ENCODE peak calls at places on chromosomes 2 and 18, in nine cellular contexts. One of them, this sample, is unnamed.

GRCh38 chr2:55247025-55247424 is 14.5 kb downstream of the RPS27A start:
- DNase-seq in ACHN: no peak
- DNase-seq in hepatocyte: peak
- DNase-seq in DMS79: peak
- DNase-seq in fibroblast of the aortic adventitia: no peak
- DNase-seq in H7: no peak
- DNase-seq in AG08395: no peak
- DNase-seq in NCI-H510A treated with DMSO at 0.1 percent for 48 hours: no peak
- DNase-seq in SJSA1: no peak
- DNase-seq in this sample: no peak

GRCh38 chr18:33212363-33212762 is 228.2 kb downstream of the CCDC178 start:
- DNase-seq in ACHN: no peak
- DNase-seq in hepatocyte: no peak
- DNase-seq in DMS79: no peak
- DNase-seq in fibroblast of the aortic adventitia: no peak
- DNase-seq in H7: no peak
- DNase-seq in AG08395: no peak
- DNase-seq in NCI-H510A treated with DMSO at 0.1 percent for 48 hours: peak
- DNase-seq in SJSA1: no peak
- DNase-seq in this sample: no peak

GRCh38 chr18:31723998-31724711 is 36.5 kb downstream of the SLC25A52 start:
- DNase-seq in ACHN: peak
- DNase-seq in hepatocyte: no peak
- DNase-seq in DMS79: no peak
- DNase-seq in fibroblast of the aortic adventitia: peak
- DNase-seq in H7: peak
- DNase-seq in AG08395: peak
- DNase-seq in NCI-H510A treated with DMSO at 0.1 percent for 48 hours: peak
- DNase-seq in SJSA1: no peak
- DNase-seq in this sample: peak

GRCh38 chr2:132276571-132276981 is 114.8 kb upstream of the ANKRD30BL start:
- DNase-seq in ACHN: no peak
- DNase-seq in hepatocyte: no peak
- DNase-seq in DMS79: no peak
- DNase-seq in fibroblast of the aortic adventitia: no peak
- DNase-seq in H7: no peak
- DNase-seq in AG08395: no peak
- DNase-seq in NCI-H510A treated with DMSO at 0.1 percent for 48 hours: no peak
- DNase-seq in SJSA1: no peak
- DNase-seq in this sample: peak

GRCh38 chr18:21741511-21742322 is 1.1 kb downstream of the MIB1 start:
- DNase-seq in ACHN: peak
- DNase-seq in hepatocyte: peak
- DNase-seq in DMS79: peak
- DNase-seq in fibroblast of the aortic adventitia: peak
- DNase-seq in H7: no peak
- DNase-seq in AG08395: peak
- DNase-seq in NCI-H510A treated with DMSO at 0.1 percent for 48 hours: peak
- DNase-seq in SJSA1: peak
- DNase-seq in this sample: no peak

GRCh38 chr2:109633284-109633961 is 19.3 kb downstream of the SOWAHC start:
- DNase-seq in ACHN: no peak
- DNase-seq in hepatocyte: no peak
- DNase-seq in DMS79: no peak
- DNase-seq in fibroblast of the aortic adventitia: no peak
- DNase-seq in H7: no peak
- DNase-seq in AG08395: no peak
- DNase-seq in NCI-H510A treated with DMSO at 0.1 percent for 48 hours: no peak
- DNase-seq in SJSA1: no peak
- DNase-seq in this sample: no peak

GRCh38 chr2:222293660-222294630 is 4.9 kb downstream of the PAX3 start:
- DNase-seq in ACHN: no peak
- DNase-seq in hepatocyte: no peak
- DNase-seq in DMS79: no peak
- DNase-seq in fibroblast of the aortic adventitia: no peak
- DNase-seq in H7: peak
- DNase-seq in AG08395: no peak
- DNase-seq in NCI-H510A treated with DMSO at 0.1 percent for 48 hours: no peak
- DNase-seq in SJSA1: no peak
- DNase-seq in this sample: no peak

GRCh38 chr2:108855194-108855593 is 68.6 kb downstream of the CCDC138 start:
- DNase-seq in ACHN: peak
- DNase-seq in hepatocyte: peak
- DNase-seq in DMS79: peak
- DNase-seq in fibroblast of the aortic adventitia: peak
- DNase-seq in H7: no peak
- DNase-seq in AG08395: no peak
- DNase-seq in NCI-H510A treated with DMSO at 0.1 percent for 48 hours: peak
- DNase-seq in SJSA1: no peak
- DNase-seq in this sample: no peak

GRCh38 chr2:113277474-113278072 is 1.1 kb downstream of the PAX8 start:
- DNase-seq in ACHN: no peak
- DNase-seq in hepatocyte: no peak
- DNase-seq in DMS79: no peak
- DNase-seq in fibroblast of the aortic adventitia: no peak
- DNase-seq in H7: peak
- DNase-seq in AG08395: no peak
- DNase-seq in NCI-H510A treated with DMSO at 0.1 percent for 48 hours: no peak
- DNase-seq in SJSA1: no peak
- DNase-seq in this sample: no peak

GRCh38 chr2:99841749-99842148 is 300.6 kb downstream of the AFF3 start:
- DNase-seq in ACHN: no peak
- DNase-seq in hepatocyte: no peak
- DNase-seq in DMS79: no peak
- DNase-seq in fibroblast of the aortic adventitia: peak
- DNase-seq in H7: no peak
- DNase-seq in AG08395: peak
- DNase-seq in NCI-H510A treated with DMSO at 0.1 percent for 48 hours: no peak
- DNase-seq in SJSA1: no peak
- DNase-seq in this sample: no peak

GRCh38 chr2:124145982-124146381 is 120.9 kb downstream of the CNTNAP5 start:
- DNase-seq in ACHN: no peak
- DNase-seq in hepatocyte: no peak
- DNase-seq in DMS79: no peak
- DNase-seq in fibroblast of the aortic adventitia: no peak
- DNase-seq in H7: no peak
- DNase-seq in AG08395: no peak
- DNase-seq in NCI-H510A treated with DMSO at 0.1 percent for 48 hours: peak
- DNase-seq in SJSA1: no peak
- DNase-seq in this sample: no peak

GRCh38 chr2:51158236-51158635 is 126.3 kb upstream of the NRXN1 start:
- DNase-seq in ACHN: no peak
- DNase-seq in hepatocyte: no peak
- DNase-seq in DMS79: peak
- DNase-seq in fibroblast of the aortic adventitia: no peak
- DNase-seq in H7: no peak
- DNase-seq in AG08395: no peak
- DNase-seq in NCI-H510A treated with DMSO at 0.1 percent for 48 hours: peak
- DNase-seq in SJSA1: no peak
- DNase-seq in this sample: no peak

GRCh38 chr2:177038772-177039484 is 173.7 kb upstream of the HNRNPA3 start:
- DNase-seq in ACHN: no peak
- DNase-seq in hepatocyte: peak
- DNase-seq in DMS79: no peak
- DNase-seq in fibroblast of the aortic adventitia: no peak
- DNase-seq in H7: no peak
- DNase-seq in AG08395: no peak
- DNase-seq in NCI-H510A treated with DMSO at 0.1 percent for 48 hours: no peak
- DNase-seq in SJSA1: peak
- DNase-seq in this sample: no peak

GRCh38 chr2:234290671-234291070 is 206.2 kb downstream of the ARL4C start:
- DNase-seq in ACHN: no peak
- DNase-seq in hepatocyte: no peak
- DNase-seq in DMS79: no peak
- DNase-seq in fibroblast of the aortic adventitia: no peak
- DNase-seq in H7: no peak
- DNase-seq in AG08395: no peak
- DNase-seq in NCI-H510A treated with DMSO at 0.1 percent for 48 hours: no peak
- DNase-seq in SJSA1: no peak
- DNase-seq in this sample: peak

GRCh38 chr2:201785135-201785534 is 4.4 kb upstream of the ALS2 start:
- DNase-seq in ACHN: no peak
- DNase-seq in hepatocyte: no peak
- DNase-seq in DMS79: no peak
- DNase-seq in fibroblast of the aortic adventitia: no peak
- DNase-seq in H7: no peak
- DNase-seq in AG08395: no peak
- DNase-seq in NCI-H510A treated with DMSO at 0.1 percent for 48 hours: no peak
- DNase-seq in SJSA1: no peak
- DNase-seq in this sample: no peak

GRCh38 chr18:78558948-78559347 is 420.7 kb upstream of the SALL3 start:
- DNase-seq in ACHN: no peak
- DNase-seq in hepatocyte: no peak
- DNase-seq in DMS79: no peak
- DNase-seq in fibroblast of the aortic adventitia: no peak
- DNase-seq in H7: no peak
- DNase-seq in AG08395: no peak
- DNase-seq in NCI-H510A treated with DMSO at 0.1 percent for 48 hours: no peak
- DNase-seq in SJSA1: no peak
- DNase-seq in this sample: peak

GRCh38 chr2:46275995-46276394 is 21.2 kb upstream of the EPAS1 start:
- DNase-seq in ACHN: no peak
- DNase-seq in hepatocyte: no peak
- DNase-seq in DMS79: no peak
- DNase-seq in fibroblast of the aortic adventitia: no peak
- DNase-seq in H7: peak
- DNase-seq in AG08395: no peak
- DNase-seq in NCI-H510A treated with DMSO at 0.1 percent for 48 hours: no peak
- DNase-seq in SJSA1: no peak
- DNase-seq in this sample: peak

GRCh38 chr2:142933916-142934315 is 56.5 kb downstream of the KYNU start:
- DNase-seq in ACHN: no peak
- DNase-seq in hepatocyte: no peak
- DNase-seq in DMS79: no peak
- DNase-seq in fibroblast of the aortic adventitia: no peak
- DNase-seq in H7: no peak
- DNase-seq in AG08395: no peak
- DNase-seq in NCI-H510A treated with DMSO at 0.1 percent for 48 hours: no peak
- DNase-seq in SJSA1: no peak
- DNase-seq in this sample: no peak

GRCh38 chr2:233445152-233445830 is 91.0 kb downstream of the DGKD start:
- DNase-seq in ACHN: no peak
- DNase-seq in hepatocyte: no peak
- DNase-seq in DMS79: no peak
- DNase-seq in fibroblast of the aortic adventitia: no peak
- DNase-seq in H7: no peak
- DNase-seq in AG08395: no peak
- DNase-seq in NCI-H510A treated with DMSO at 0.1 percent for 48 hours: no peak
- DNase-seq in SJSA1: no peak
- DNase-seq in this sample: no peak

GRCh38 chr2:45278345-45279078 is 269.3 kb upstream of the SIX2 start:
- DNase-seq in ACHN: no peak
- DNase-seq in hepatocyte: no peak
- DNase-seq in DMS79: no peak
- DNase-seq in fibroblast of the aortic adventitia: peak
- DNase-seq in H7: no peak
- DNase-seq in AG08395: no peak
- DNase-seq in NCI-H510A treated with DMSO at 0.1 percent for 48 hours: no peak
- DNase-seq in SJSA1: no peak
- DNase-seq in this sample: no peak

GRCh38 chr18:57961876-57962505 is 82.0 kb upstream of the NEDD4L start:
- DNase-seq in ACHN: no peak
- DNase-seq in hepatocyte: no peak
- DNase-seq in DMS79: no peak
- DNase-seq in fibroblast of the aortic adventitia: no peak
- DNase-seq in H7: no peak
- DNase-seq in AG08395: no peak
- DNase-seq in NCI-H510A treated with DMSO at 0.1 percent for 48 hours: no peak
- DNase-seq in SJSA1: peak
- DNase-seq in this sample: no peak

GRCh38 chr2:112516801-112517200 is 25.5 kb upstream of the POLR1B start:
- DNase-seq in ACHN: no peak
- DNase-seq in hepatocyte: no peak
- DNase-seq in DMS79: no peak
- DNase-seq in fibroblast of the aortic adventitia: no peak
- DNase-seq in H7: no peak
- DNase-seq in AG08395: no peak
- DNase-seq in NCI-H510A treated with DMSO at 0.1 percent for 48 hours: no peak
- DNase-seq in SJSA1: no peak
- DNase-seq in this sample: no peak

GRCh38 chr18:31649894-31650719 is 34.3 kb downstream of the B4GALT6 start:
- DNase-seq in ACHN: no peak
- DNase-seq in hepatocyte: no peak
- DNase-seq in DMS79: no peak
- DNase-seq in fibroblast of the aortic adventitia: no peak
- DNase-seq in H7: no peak
- DNase-seq in AG08395: no peak
- DNase-seq in NCI-H510A treated with DMSO at 0.1 percent for 48 hours: no peak
- DNase-seq in SJSA1: no peak
- DNase-seq in this sample: no peak

GRCh38 chr2:36389081-36389480 is 33.5 kb downstream of the CRIM1 start:
- DNase-seq in ACHN: no peak
- DNase-seq in hepatocyte: peak
- DNase-seq in DMS79: no peak
- DNase-seq in fibroblast of the aortic adventitia: peak
- DNase-seq in H7: no peak
- DNase-seq in AG08395: no peak
- DNase-seq in NCI-H510A treated with DMSO at 0.1 percent for 48 hours: no peak
- DNase-seq in SJSA1: peak
- DNase-seq in this sample: no peak

GRCh38 chr2:10042301-10043161 is 819 bp upstream of the KLF11 start:
- DNase-seq in ACHN: peak
- DNase-seq in hepatocyte: peak
- DNase-seq in DMS79: no peak
- DNase-seq in fibroblast of the aortic adventitia: peak
- DNase-seq in H7: peak
- DNase-seq in AG08395: peak
- DNase-seq in NCI-H510A treated with DMSO at 0.1 percent for 48 hours: peak
- DNase-seq in SJSA1: peak
- DNase-seq in this sample: peak

GRCh38 chr18:76131738-76132137 is 363.3 kb downstream of the ZNF516 start:
- DNase-seq in ACHN: no peak
- DNase-seq in hepatocyte: no peak
- DNase-seq in DMS79: no peak
- DNase-seq in fibroblast of the aortic adventitia: peak
- DNase-seq in H7: no peak
- DNase-seq in AG08395: peak
- DNase-seq in NCI-H510A treated with DMSO at 0.1 percent for 48 hours: peak
- DNase-seq in SJSA1: no peak
- DNase-seq in this sample: no peak

GRCh38 chr2:178819992-178820391 is 12.8 kb upstream of the TTN start:
- DNase-seq in ACHN: no peak
- DNase-seq in hepatocyte: no peak
- DNase-seq in DMS79: no peak
- DNase-seq in fibroblast of the aortic adventitia: peak
- DNase-seq in H7: no peak
- DNase-seq in AG08395: no peak
- DNase-seq in NCI-H510A treated with DMSO at 0.1 percent for 48 hours: no peak
- DNase-seq in SJSA1: no peak
- DNase-seq in this sample: no peak

GRCh38 chr2:161122772-161123530 is 37.3 kb upstream of the TANK start:
- DNase-seq in ACHN: peak
- DNase-seq in hepatocyte: peak
- DNase-seq in DMS79: no peak
- DNase-seq in fibroblast of the aortic adventitia: peak
- DNase-seq in H7: no peak
- DNase-seq in AG08395: peak
- DNase-seq in NCI-H510A treated with DMSO at 0.1 percent for 48 hours: no peak
- DNase-seq in SJSA1: peak
- DNase-seq in this sample: peak

GRCh38 chr18:65326831-65327230 is 424.0 kb upstream of the CDH7 start:
- DNase-seq in ACHN: no peak
- DNase-seq in hepatocyte: no peak
- DNase-seq in DMS79: no peak
- DNase-seq in fibroblast of the aortic adventitia: no peak
- DNase-seq in H7: no peak
- DNase-seq in AG08395: no peak
- DNase-seq in NCI-H510A treated with DMSO at 0.1 percent for 48 hours: no peak
- DNase-seq in SJSA1: no peak
- DNase-seq in this sample: no peak

GRCh38 chr2:205775091-205775876 is 93.0 kb downstream of the NRP2 start:
- DNase-seq in ACHN: no peak
- DNase-seq in hepatocyte: peak
- DNase-seq in DMS79: peak
- DNase-seq in fibroblast of the aortic adventitia: peak
- DNase-seq in H7: no peak
- DNase-seq in AG08395: no peak
- DNase-seq in NCI-H510A treated with DMSO at 0.1 percent for 48 hours: peak
- DNase-seq in SJSA1: no peak
- DNase-seq in this sample: no peak

GRCh38 chr2:222960126-222960525 is 91.9 kb upstream of the KCNE4 start:
- DNase-seq in ACHN: no peak
- DNase-seq in hepatocyte: no peak
- DNase-seq in DMS79: no peak
- DNase-seq in fibroblast of the aortic adventitia: no peak
- DNase-seq in H7: no peak
- DNase-seq in AG08395: peak
- DNase-seq in NCI-H510A treated with DMSO at 0.1 percent for 48 hours: no peak
- DNase-seq in SJSA1: no peak
- DNase-seq in this sample: no peak